ENCODE peak calls at places on chromosomes 6 and 20, in ten cellular contexts. One of them, this sample, is unnamed.

GRCh38 chr6:6624269-6624668 is 35.7 kb downstream of the LY86 start:
- DNase-seq in neural progenitor cell: no peak
- DNase-seq in uterus: no peak
- DNase-seq in breast epithelium: no peak
- DNase-seq in heart left ventricle: no peak
- DNase-seq in CD8-positive, alpha-beta T cell: no peak
- DNase-seq in GM12865: no peak
- DNase-seq in cardiac muscle cell: no peak
- DNase-seq in fibroblast of lung: no peak
- DNase-seq in IMR-90: no peak
- DNase-seq in this sample: no peak

GRCh38 chr6:150959071-150959637 is 93.7 kb downstream of the MTHFD1L start:
- DNase-seq in neural progenitor cell: no peak
- DNase-seq in GM12865: no peak
- DNase-seq in heart left ventricle: no peak
- DNase-seq in CD8-positive, alpha-beta T cell: no peak
- DNase-seq in uterus: no peak
- DNase-seq in fibroblast of lung: no peak
- DNase-seq in cardiac muscle cell: peak; percentile 18
- DNase-seq in breast epithelium: no peak
- DNase-seq in IMR-90: no peak
- DNase-seq in this sample: no peak

GRCh38 chr6:42188406-42188805 is 6.3 kb downstream of the GUCA1B start:
- DNase-seq in breast epithelium: no peak
- DNase-seq in IMR-90: no peak
- DNase-seq in CD8-positive, alpha-beta T cell: no peak
- DNase-seq in heart left ventricle: no peak
- DNase-seq in uterus: no peak
- DNase-seq in cardiac muscle cell: no peak
- DNase-seq in neural progenitor cell: no peak
- DNase-seq in fibroblast of lung: no peak
- DNase-seq in GM12865: no peak
- DNase-seq in this sample: no peak

GRCh38 chr20:46215913-46216707 is 92.2 kb downstream of the CDH22 start:
- DNase-seq in uterus: no peak
- DNase-seq in CD8-positive, alpha-beta T cell: no peak
- DNase-seq in cardiac muscle cell: peak; percentile 49
- DNase-seq in GM12865: no peak
- DNase-seq in IMR-90: peak; percentile 28
- DNase-seq in fibroblast of lung: peak; percentile 8
- DNase-seq in neural progenitor cell: peak; percentile 87
- DNase-seq in heart left ventricle: peak; percentile 84
- DNase-seq in breast epithelium: no peak
- DNase-seq in this sample: no peak

GRCh38 chr6:153038378-153038777 is 35.9 kb upstream of the MTRF1L start:
- DNase-seq in neural progenitor cell: no peak
- DNase-seq in IMR-90: peak; percentile 84
- DNase-seq in fibroblast of lung: peak; percentile 65
- DNase-seq in GM12865: no peak
- DNase-seq in cardiac muscle cell: no peak
- DNase-seq in breast epithelium: no peak
- DNase-seq in CD8-positive, alpha-beta T cell: no peak
- DNase-seq in heart left ventricle: no peak
- DNase-seq in uterus: no peak
- DNase-seq in this sample: no peak

GRCh38 chr6:15642276-15642675 is 20.6 kb downstream of the DTNBP1 start:
- DNase-seq in uterus: no peak
- DNase-seq in neural progenitor cell: no peak
- DNase-seq in CD8-positive, alpha-beta T cell: no peak
- DNase-seq in heart left ventricle: no peak
- DNase-seq in GM12865: peak; percentile 32
- DNase-seq in fibroblast of lung: no peak
- DNase-seq in breast epithelium: no peak
- DNase-seq in cardiac muscle cell: peak; percentile 9
- DNase-seq in IMR-90: no peak
- DNase-seq in this sample: no peak

GRCh38 chr20:61757678-61758555 is 307.8 kb downstream of the TAF4 start:
- DNase-seq in CD8-positive, alpha-beta T cell: no peak
- DNase-seq in cardiac muscle cell: peak; percentile 7
- DNase-seq in fibroblast of lung: peak; percentile 21
- DNase-seq in neural progenitor cell: no peak
- DNase-seq in GM12865: no peak
- DNase-seq in IMR-90: peak; percentile 65
- DNase-seq in uterus: no peak
- DNase-seq in breast epithelium: peak; percentile 19
- DNase-seq in heart left ventricle: no peak
- DNase-seq in this sample: no peak

GRCh38 chr6:100209323-100210137 is 215.5 kb upstream of the MCHR2 start:
- DNase-seq in heart left ventricle: no peak
- DNase-seq in IMR-90: peak; percentile 63
- DNase-seq in neural progenitor cell: no peak
- DNase-seq in breast epithelium: no peak
- DNase-seq in cardiac muscle cell: peak; percentile 29
- DNase-seq in uterus: no peak
- DNase-seq in GM12865: no peak
- DNase-seq in CD8-positive, alpha-beta T cell: no peak
- DNase-seq in fibroblast of lung: peak; percentile 25
- DNase-seq in this sample: no peak

GRCh38 chr6:168118935-168119334 is 39.9 kb upstream of the FRMD1 start:
- DNase-seq in fibroblast of lung: no peak
- DNase-seq in IMR-90: no peak
- DNase-seq in cardiac muscle cell: no peak
- DNase-seq in heart left ventricle: no peak
- DNase-seq in GM12865: no peak
- DNase-seq in breast epithelium: no peak
- DNase-seq in uterus: peak; percentile 3
- DNase-seq in CD8-positive, alpha-beta T cell: no peak
- DNase-seq in neural progenitor cell: no peak
- DNase-seq in this sample: no peak

GRCh38 chr20:39089797-39090196 is 127.7 kb downstream of the DHX35 start:
- DNase-seq in fibroblast of lung: no peak
- DNase-seq in cardiac muscle cell: no peak
- DNase-seq in breast epithelium: no peak
- DNase-seq in heart left ventricle: no peak
- DNase-seq in CD8-positive, alpha-beta T cell: no peak
- DNase-seq in GM12865: no peak
- DNase-seq in neural progenitor cell: no peak
- DNase-seq in uterus: no peak
- DNase-seq in IMR-90: no peak
- DNase-seq in this sample: no peak

GRCh38 chr6:118932421-118932820 is 2.5 kb downstream of the MCM9 start:
- DNase-seq in uterus: no peak
- DNase-seq in heart left ventricle: no peak
- DNase-seq in IMR-90: peak; percentile 40
- DNase-seq in cardiac muscle cell: no peak
- DNase-seq in CD8-positive, alpha-beta T cell: no peak
- DNase-seq in GM12865: no peak
- DNase-seq in breast epithelium: no peak
- DNase-seq in neural progenitor cell: no peak
- DNase-seq in fibroblast of lung: no peak
- DNase-seq in this sample: no peak

GRCh38 chr20:48222595-48223180 is 437.4 kb upstream of the SULF2 start:
- DNase-seq in breast epithelium: no peak
- DNase-seq in cardiac muscle cell: no peak
- DNase-seq in neural progenitor cell: no peak
- DNase-seq in CD8-positive, alpha-beta T cell: no peak
- DNase-seq in IMR-90: no peak
- DNase-seq in fibroblast of lung: no peak
- DNase-seq in heart left ventricle: no peak
- DNase-seq in uterus: no peak
- DNase-seq in GM12865: no peak
- DNase-seq in this sample: no peak

GRCh38 chr20:42027746-42028268 is 409.6 kb upstream of the CHD6 start:
- DNase-seq in neural progenitor cell: no peak
- DNase-seq in fibroblast of lung: no peak
- DNase-seq in uterus: no peak
- DNase-seq in heart left ventricle: no peak
- DNase-seq in GM12865: no peak
- DNase-seq in breast epithelium: no peak
- DNase-seq in CD8-positive, alpha-beta T cell: no peak
- DNase-seq in IMR-90: no peak
- DNase-seq in cardiac muscle cell: no peak
- DNase-seq in this sample: no peak
- TF ChIP-seq CTCF in neural progenitor cell: peak; percentile 41
- TF ChIP-seq CTCF in fibroblast of lung: no peak
- TF ChIP-seq CTCF in uterus: no peak
- TF ChIP-seq CTCF in heart left ventricle: no peak
- TF ChIP-seq CTCF in GM12865: no peak
- TF ChIP-seq CTCF in breast epithelium: no peak
- TF ChIP-seq CTCF in CD8-positive, alpha-beta T cell: no peak
- TF ChIP-seq CTCF in IMR-90: no peak
- TF ChIP-seq CTCF in cardiac muscle cell: no peak
- TF ChIP-seq CTCF in this sample: no peak

DNA sequence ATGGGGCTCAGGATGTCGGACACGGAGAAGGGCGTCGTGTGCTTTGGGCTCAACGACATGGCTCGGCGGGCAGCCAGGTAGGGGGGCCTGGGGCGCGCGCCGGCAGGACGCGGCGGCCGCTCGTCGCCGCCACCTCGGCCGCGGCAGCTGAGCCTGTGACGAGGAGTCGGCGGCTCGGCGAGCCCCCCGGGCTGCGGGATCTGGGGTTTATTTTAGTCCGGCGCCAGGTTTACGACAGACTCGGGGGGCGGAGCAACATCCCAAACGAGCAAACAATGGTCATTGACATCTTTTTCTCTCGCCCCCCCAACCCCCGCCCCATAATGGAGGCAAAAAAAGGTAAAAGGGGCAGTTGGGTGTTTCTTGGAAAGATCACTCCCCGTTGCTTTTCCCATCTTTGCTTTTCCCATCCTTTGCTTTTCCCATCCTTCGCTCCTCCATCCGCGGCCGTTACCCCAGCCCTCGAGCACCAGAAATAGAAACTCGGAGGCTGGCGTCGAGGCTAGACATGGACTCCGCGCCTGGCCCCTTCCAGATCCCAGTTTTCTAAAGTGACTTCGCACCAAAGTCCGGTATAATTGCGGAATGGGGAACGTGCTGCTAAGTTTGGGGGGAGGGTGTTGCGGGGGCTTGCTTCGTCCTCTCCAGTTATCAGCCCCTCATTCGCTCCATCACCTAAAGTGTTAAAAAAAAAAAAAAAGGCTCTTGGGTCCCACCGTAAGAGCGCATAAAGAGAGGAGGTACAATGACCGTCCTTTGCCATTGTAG is at the start of gene NKX2-4:
- DNase-seq in cardiac muscle cell: no peak
- DNase-seq in neural progenitor cell: peak; percentile 64
- DNase-seq in CD8-positive, alpha-beta T cell: no peak
- DNase-seq in breast epithelium: no peak
- DNase-seq in IMR-90: no peak
- DNase-seq in heart left ventricle: no peak
- DNase-seq in fibroblast of lung: no peak
- DNase-seq in uterus: no peak
- DNase-seq in GM12865: no peak
- DNase-seq in this sample: no peak
- H3K4me3 ChIP-seq in cardiac muscle cell: no peak within 1 kb of the TSS
- H3K4me3 ChIP-seq in neural progenitor cell: peak within 1 kb of the TSS; percentile 29
- H3K4me3 ChIP-seq in CD8-positive, alpha-beta T cell: no peak within 1 kb of the TSS
- H3K4me3 ChIP-seq in breast epithelium: no peak within 1 kb of the TSS
- H3K4me3 ChIP-seq in IMR-90: no peak within 1 kb of the TSS
- H3K4me3 ChIP-seq in heart left ventricle: peak within 1 kb of the TSS; percentile 5
- H3K4me3 ChIP-seq in fibroblast of lung: no peak within 1 kb of the TSS
- H3K4me3 ChIP-seq in uterus: no peak within 1 kb of the TSS
- H3K4me3 ChIP-seq in GM12865: no peak within 1 kb of the TSS
- H3K4me3 ChIP-seq in this sample: no peak within 1 kb of the TSS

GRCh38 chr20:58753267-58753928 is 60.8 kb downstream of the NPEPL1 start:
- DNase-seq in CD8-positive, alpha-beta T cell: no peak
- DNase-seq in GM12865: no peak
- DNase-seq in IMR-90: no peak
- DNase-seq in fibroblast of lung: no peak
- DNase-seq in heart left ventricle: no peak
- DNase-seq in breast epithelium: no peak
- DNase-seq in cardiac muscle cell: no peak
- DNase-seq in neural progenitor cell: peak; percentile 56
- DNase-seq in uterus: no peak
- DNase-seq in this sample: no peak

GRCh38 chr20:58753929-58754551 is 61.4 kb downstream of the NPEPL1 start:
- DNase-seq in breast epithelium: no peak
- DNase-seq in cardiac muscle cell: no peak
- DNase-seq in neural progenitor cell: no peak
- DNase-seq in heart left ventricle: no peak
- DNase-seq in fibroblast of lung: no peak
- DNase-seq in GM12865: no peak
- DNase-seq in CD8-positive, alpha-beta T cell: no peak
- DNase-seq in uterus: no peak
- DNase-seq in IMR-90: no peak
- DNase-seq in this sample: no peak

GRCh38 chr20:58755062-58755697 is 62.6 kb downstream of the NPEPL1 start:
- DNase-seq in IMR-90: no peak
- DNase-seq in cardiac muscle cell: no peak
- DNase-seq in uterus: no peak
- DNase-seq in CD8-positive, alpha-beta T cell: no peak
- DNase-seq in heart left ventricle: no peak
- DNase-seq in fibroblast of lung: no peak
- DNase-seq in neural progenitor cell: no peak
- DNase-seq in GM12865: no peak
- DNase-seq in breast epithelium: no peak
- DNase-seq in this sample: no peak

GRCh38 chr20:58754584-58754983 is 62.0 kb downstream of the NPEPL1 start:
- DNase-seq in neural progenitor cell: no peak
- DNase-seq in CD8-positive, alpha-beta T cell: no peak
- DNase-seq in breast epithelium: no peak
- DNase-seq in cardiac muscle cell: no peak
- DNase-seq in IMR-90: no peak
- DNase-seq in fibroblast of lung: no peak
- DNase-seq in uterus: no peak
- DNase-seq in GM12865: no peak
- DNase-seq in heart left ventricle: no peak
- DNase-seq in this sample: no peak

GRCh38 chr20:58755751-58756524 is 63.3 kb downstream of the NPEPL1 start:
- DNase-seq in cardiac muscle cell: no peak
- DNase-seq in CD8-positive, alpha-beta T cell: no peak
- DNase-seq in fibroblast of lung: no peak
- DNase-seq in IMR-90: no peak
- DNase-seq in neural progenitor cell: no peak
- DNase-seq in GM12865: no peak
- DNase-seq in breast epithelium: no peak
- DNase-seq in uterus: no peak
- DNase-seq in heart left ventricle: no peak
- DNase-seq in this sample: no peak
- TF ChIP-seq CTCF in cardiac muscle cell: no peak
- TF ChIP-seq CTCF in CD8-positive, alpha-beta T cell: no peak
- TF ChIP-seq CTCF in fibroblast of lung: no peak
- TF ChIP-seq CTCF in IMR-90: no peak
- TF ChIP-seq CTCF in neural progenitor cell: no peak
- TF ChIP-seq CTCF in GM12865: no peak
- TF ChIP-seq CTCF in breast epithelium: no peak
- TF ChIP-seq CTCF in uterus: no peak
- TF ChIP-seq CTCF in heart left ventricle: no peak
- TF ChIP-seq CTCF in this sample: no peak

DNA sequence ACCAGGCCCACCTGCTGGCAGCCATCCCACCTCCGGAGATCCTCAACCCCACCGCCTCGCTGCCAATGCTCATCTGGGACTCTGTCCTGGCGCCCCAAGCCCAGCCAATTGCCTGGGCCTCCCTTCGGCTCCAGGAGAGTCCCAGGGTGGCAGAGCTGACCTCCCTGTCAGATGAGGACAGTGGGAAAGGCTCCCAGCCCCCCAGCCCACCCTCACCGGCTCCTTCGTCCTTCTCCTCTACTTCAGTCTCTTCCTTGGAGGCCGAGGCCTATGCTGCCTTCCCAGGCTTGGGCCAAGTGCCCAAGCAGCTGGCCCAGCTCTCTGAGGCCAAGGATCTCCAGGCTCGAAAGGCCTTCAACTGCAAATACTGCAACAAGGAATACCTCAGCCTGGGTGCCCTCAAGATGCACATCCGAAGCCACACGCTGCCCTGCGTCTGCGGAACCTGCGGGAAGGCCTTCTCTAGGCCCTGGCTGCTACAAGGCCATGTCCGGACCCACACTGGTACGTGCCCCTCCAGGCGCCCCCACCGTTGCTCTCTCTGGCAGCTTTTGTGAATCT is 1.1 kb downstream of the SNAI1 start:
- DNase-seq in fibroblast of lung: peak; percentile 63
- DNase-seq in heart left ventricle: peak; percentile 43
- DNase-seq in GM12865: no peak
- DNase-seq in uterus: no peak
- DNase-seq in breast epithelium: no peak
- DNase-seq in cardiac muscle cell: peak; percentile 68
- DNase-seq in CD8-positive, alpha-beta T cell: no peak
- DNase-seq in IMR-90: peak; percentile 49
- DNase-seq in neural progenitor cell: no peak
- DNase-seq in this sample: no peak
- H3K4me3 ChIP-seq in fibroblast of lung: peak overlapping the region; percentile 92
- H3K4me3 ChIP-seq in heart left ventricle: peak overlapping the region; percentile 69
- H3K4me3 ChIP-seq in GM12865: no peak overlapping the region
- H3K4me3 ChIP-seq in uterus: peak overlapping the region; percentile 7
- H3K4me3 ChIP-seq in breast epithelium: peak overlapping the region; percentile 41
- H3K4me3 ChIP-seq in cardiac muscle cell: peak overlapping the region; percentile 62
- H3K4me3 ChIP-seq in CD8-positive, alpha-beta T cell: no peak overlapping the region
- H3K4me3 ChIP-seq in IMR-90: peak overlapping the region; percentile 92
- H3K4me3 ChIP-seq in neural progenitor cell: peak overlapping the region; percentile 78
- H3K4me3 ChIP-seq in this sample: no peak overlapping the region